ENCODE peak calls at places on chromosomes 16 and 17, in four cellular contexts. P, J, K and O are unnamed samples.

GRCh38 chr17:33112763-33113162 is 121.1 kb downstream of the SPACA3 start:
- DNase-seq in K (no peak), P (no peak), J (no peak), O (no peak)

GRCh38 chr16:55569025-55569424 is 2.5 kb downstream of the CAPNS2 start:
- DNase-seq in P (no peak), K (no peak), J (no peak), O (no peak)

GRCh38 chr17:1511290-1511689 is 5.1 kb downstream of the INPP5K start:
- DNase-seq in J (no peak), P (no peak), K (no peak), O (no peak)

GRCh38 chr17:38815576-38816193 is 9.4 kb downstream of the CWC25 start:
- DNase-seq in K (no peak), J (peak; percentile 45), P (no peak), O (no peak)

GRCh38 chr16:59633996-59634579 is 900.0 kb upstream of the GOT2 start:
- DNase-seq in P (no peak), K (no peak), J (no peak), O (no peak)

GRCh38 chr17:63945851-63946439 is 13.8 kb upstream of the CD79B start:
- DNase-seq in P (no peak), K (no peak), J (no peak), O (no peak)

GRCh38 chr16:48687421-48688038 is 77.5 kb upstream of the N4BP1 start:
- DNase-seq in P (peak; percentile 75), K (peak; percentile 29), J (no peak), O (peak; percentile 52)

GRCh38 chr17:66716236-66717026 is 118.5 kb upstream of the CACNG5 start:
- DNase-seq in J (no peak), K (no peak), P (no peak), O (no peak)

GRCh38 chr16:27505297-27506236 is 44.1 kb downstream of the GTF3C1 start:
- DNase-seq in J (no peak), K (no peak), P (no peak), O (no peak)

GRCh38 chr16:12159028-12159427 is 182.5 kb downstream of the SNX29 start:
- DNase-seq in K (no peak), J (no peak), P (no peak), O (no peak)

GRCh38 chr17:67400193-67400592 is 23.1 kb downstream of the PITPNC1 start:
- DNase-seq in K (no peak), P (no peak), J (peak; percentile 52), O (no peak)

GRCh38 chr17:28372203-28372944 is 880 bp downstream of the SARM1 start:
- DNase-seq in K (no peak), P (peak; percentile 21), J (no peak), O (no peak)

GRCh38 chr16:88453621-88454314 is 688 bp downstream of the ZFPM1 start:
- DNase-seq in J (peak; percentile 63), K (no peak), P (no peak), O (peak; percentile 26)

GRCh38 chr17:81471804-81472456 is 40.7 kb downstream of the ACTG1 start:
- DNase-seq in K (no peak), P (peak; percentile 98), J (peak; percentile 30), O (no peak)

GRCh38 chr16:74563828-74564263 is 43.1 kb downstream of the GLG1 start:
- DNase-seq in K (no peak), J (no peak), P (no peak), O (peak; percentile 52)

GRCh38 chr17:19771971-19772630 is 24.0 kb upstream of the ALDH3A1 start:
- DNase-seq in J (peak; percentile 79), P (no peak), K (no peak), O (no peak)

GRCh38 chr16:3282103-3282746 is 1.1 kb upstream of the ZNF263 start:
- DNase-seq in K (peak; percentile 43), J (no peak), P (peak; percentile 66), O (no peak)

GRCh38 chr17:14432058-14432457 is 131.2 kb downstream of the HS3ST3B1 start:
- DNase-seq in K (no peak), P (no peak), J (no peak), O (no peak)

GRCh38 chr16:5333991-5334390 is 236.4 kb upstream of the EEF2KMT start:
- DNase-seq in J (no peak), P (no peak), K (no peak), O (no peak)

GRCh38 chr17:45170976-45171337 is 9.3 kb downstream of the HEXIM2 start:
- DNase-seq in J (no peak), P (no peak), K (no peak), O (peak; percentile 90)

GRCh38 chr16:82360024-82360783 is 190.2 kb upstream of the MPHOSPH6 start:
- DNase-seq in J (no peak), P (no peak), K (no peak), O (no peak)

GRCh38 chr16:30368122-30368791 is 2.0 kb downstream of the TBC1D10B start:
- DNase-seq in J (no peak), P (no peak), K (no peak), O (peak; percentile 39)

GRCh38 chr17:7886227-7887037 is 2.2 kb upstream of the CHD3 start:
- DNase-seq in P (peak; percentile 27), J (peak; percentile 84), K (no peak), O (peak; percentile 30)

GRCh38 chr16:50282010-50282538 is 15.7 kb downstream of the ADCY7 start:
- DNase-seq in J (peak; percentile 84), P (no peak), K (no peak), O (no peak)

GRCh38 chr17:3510090-3510489 is 34.3 kb downstream of the ASPA start:
- DNase-seq in K (no peak), J (no peak), P (no peak), O (no peak)

GRCh38 chr17:41009301-41009760 is 403 bp upstream of the KRTAP3-1 start:
- DNase-seq in J (no peak), P (no peak), K (no peak), O (peak; percentile 96)

GRCh38 chr16:4864728-4865127 is 17.4 kb downstream of the UBN1 start:
- DNase-seq in J (no peak), K (no peak), P (no peak), O (no peak)

GRCh38 chr17:1590747-1591473 is 28.3 kb upstream of the PITPNA start:
- DNase-seq in K (no peak), P (no peak), J (no peak), O (no peak)